ENCODE peak calls at places on chromosomes 2 and 18, in seven cellular contexts. One of them, this sample, is unnamed.

GRCh38 chr2:231188506-231189170 is 9.8 kb upstream of the ARMC9 start:
- DNase-seq in prostate gland: no peak
- DNase-seq in Calu3: no peak
- DNase-seq in AG04450: no peak
- DNase-seq in RWPE1: no peak
- DNase-seq in HCT116: no peak
- DNase-seq in left lung: no peak
- DNase-seq in this sample: no peak

GRCh38 chr2:75564713-75565369 is 4.1 kb upstream of the EVA1A start:
- DNase-seq in prostate gland: no peak
- DNase-seq in Calu3: no peak
- DNase-seq in AG04450: no peak
- DNase-seq in RWPE1: no peak
- DNase-seq in HCT116: no peak
- DNase-seq in left lung: no peak
- DNase-seq in this sample: no peak

GRCh38 chr18:26434887-26435286 is 113.5 kb downstream of the KCTD1 start:
- DNase-seq in prostate gland: no peak
- DNase-seq in Calu3: no peak
- DNase-seq in AG04450: no peak
- DNase-seq in RWPE1: no peak
- DNase-seq in HCT116: no peak
- DNase-seq in left lung: no peak
- DNase-seq in this sample: no peak

GRCh38 chr18:79884963-79885728 is 66.3 kb downstream of the SLC66A2 start:
- DNase-seq in prostate gland: no peak
- DNase-seq in Calu3: no peak
- DNase-seq in AG04450: no peak
- DNase-seq in RWPE1: no peak
- DNase-seq in HCT116: no peak
- DNase-seq in left lung: peak
- DNase-seq in this sample: no peak

GRCh38 chr2:133377021-133377481 is 191.2 kb downstream of the NCKAP5 start:
- DNase-seq in prostate gland: no peak
- DNase-seq in Calu3: no peak
- DNase-seq in AG04450: no peak
- DNase-seq in RWPE1: no peak
- DNase-seq in HCT116: no peak
- DNase-seq in left lung: no peak
- DNase-seq in this sample: no peak

GRCh38 chr2:11889854-11890253 is 143.4 kb downstream of the LPIN1 start:
- DNase-seq in prostate gland: no peak
- DNase-seq in Calu3: no peak
- DNase-seq in AG04450: no peak
- DNase-seq in RWPE1: no peak
- DNase-seq in HCT116: no peak
- DNase-seq in left lung: no peak
- DNase-seq in this sample: no peak

GRCh38 chr2:64260817-64261216 is 116.6 kb upstream of the PELI1 start:
- DNase-seq in prostate gland: peak
- DNase-seq in Calu3: no peak
- DNase-seq in AG04450: no peak
- DNase-seq in RWPE1: no peak
- DNase-seq in HCT116: no peak
- DNase-seq in left lung: peak
- DNase-seq in this sample: no peak

GRCh38 chr2:49248506-49248905 is 94.2 kb upstream of the FSHR start:
- DNase-seq in prostate gland: no peak
- DNase-seq in Calu3: no peak
- DNase-seq in AG04450: peak
- DNase-seq in RWPE1: peak
- DNase-seq in HCT116: no peak
- DNase-seq in left lung: no peak
- DNase-seq in this sample: no peak

GRCh38 chr2:207491954-207492353 is 37.8 kb upstream of the CREB1 start:
- DNase-seq in prostate gland: no peak
- DNase-seq in Calu3: no peak
- DNase-seq in AG04450: no peak
- DNase-seq in RWPE1: no peak
- DNase-seq in HCT116: no peak
- DNase-seq in left lung: no peak
- DNase-seq in this sample: no peak

GRCh38 chr18:63540131-63540530 is 2.0 kb upstream of the SERPINB12 start:
- DNase-seq in prostate gland: no peak
- DNase-seq in Calu3: no peak
- DNase-seq in AG04450: no peak
- DNase-seq in RWPE1: no peak
- DNase-seq in HCT116: no peak
- DNase-seq in left lung: no peak
- DNase-seq in this sample: no peak

GRCh38 chr2:46793423-46794416 is 121.9 kb downstream of the MCFD2 start:
- DNase-seq in prostate gland: no peak
- DNase-seq in Calu3: peak
- DNase-seq in AG04450: no peak
- DNase-seq in RWPE1: no peak
- DNase-seq in HCT116: no peak
- DNase-seq in left lung: no peak
- DNase-seq in this sample: no peak

GRCh38 chr2:109238580-109238979 is 109.6 kb downstream of the SH3RF3 start:
- DNase-seq in prostate gland: no peak
- DNase-seq in Calu3: no peak
- DNase-seq in AG04450: peak
- DNase-seq in RWPE1: peak
- DNase-seq in HCT116: no peak
- DNase-seq in left lung: peak
- DNase-seq in this sample: no peak

GRCh38 chr2:65075605-65076344 is 19.6 kb downstream of the CEP68 start:
- DNase-seq in prostate gland: no peak
- DNase-seq in Calu3: no peak
- DNase-seq in AG04450: no peak
- DNase-seq in RWPE1: no peak
- DNase-seq in HCT116: no peak
- DNase-seq in left lung: no peak
- DNase-seq in this sample: no peak

GRCh38 chr2:120434909-120435308 is 89.0 kb downstream of the INHBB start:
- DNase-seq in prostate gland: no peak
- DNase-seq in Calu3: no peak
- DNase-seq in AG04450: no peak
- DNase-seq in RWPE1: no peak
- DNase-seq in HCT116: no peak
- DNase-seq in left lung: peak
- DNase-seq in this sample: peak

GRCh38 chr2:19574788-19575260 is 216.4 kb upstream of the OSR1 start:
- DNase-seq in prostate gland: no peak
- DNase-seq in Calu3: no peak
- DNase-seq in AG04450: peak
- DNase-seq in RWPE1: no peak
- DNase-seq in HCT116: no peak
- DNase-seq in left lung: no peak
- DNase-seq in this sample: no peak

GRCh38 chr2:16566701-16567100 is 98.9 kb downstream of the CYRIA start:
- DNase-seq in prostate gland: no peak
- DNase-seq in Calu3: no peak
- DNase-seq in AG04450: no peak
- DNase-seq in RWPE1: no peak
- DNase-seq in HCT116: no peak
- DNase-seq in left lung: no peak
- DNase-seq in this sample: no peak

GRCh38 chr2:233892793-233893192 is 24.4 kb upstream of the TRPM8 start:
- DNase-seq in prostate gland: no peak
- DNase-seq in Calu3: peak
- DNase-seq in AG04450: no peak
- DNase-seq in RWPE1: no peak
- DNase-seq in HCT116: no peak
- DNase-seq in left lung: no peak
- DNase-seq in this sample: no peak

GRCh38 chr2:219418155-219418569 is at the start of gene DES:
- DNase-seq in prostate gland: no peak
- DNase-seq in Calu3: no peak
- DNase-seq in AG04450: no peak
- DNase-seq in RWPE1: no peak
- DNase-seq in HCT116: no peak
- DNase-seq in left lung: no peak
- DNase-seq in this sample: no peak

GRCh38 chr2:181615086-181615635 is 41.7 kb downstream of the CERKL start:
- DNase-seq in prostate gland: no peak
- DNase-seq in Calu3: no peak
- DNase-seq in AG04450: no peak
- DNase-seq in RWPE1: no peak
- DNase-seq in HCT116: no peak
- DNase-seq in left lung: no peak
- DNase-seq in this sample: no peak

GRCh38 chr2:42618972-42619371 is 50.5 kb downstream of the MTA3 start:
- DNase-seq in prostate gland: no peak
- DNase-seq in Calu3: no peak
- DNase-seq in AG04450: no peak
- DNase-seq in RWPE1: peak
- DNase-seq in HCT116: no peak
- DNase-seq in left lung: no peak
- DNase-seq in this sample: no peak

GRCh38 chr2:151792589-151792988 is 35.6 kb downstream of the ARL5A start:
- DNase-seq in prostate gland: no peak
- DNase-seq in Calu3: no peak
- DNase-seq in AG04450: no peak
- DNase-seq in RWPE1: no peak
- DNase-seq in HCT116: no peak
- DNase-seq in left lung: no peak
- DNase-seq in this sample: no peak

GRCh38 chr2:48189552-48190228 is 283.4 kb upstream of the FBXO11 start:
- DNase-seq in prostate gland: no peak
- DNase-seq in Calu3: no peak
- DNase-seq in AG04450: no peak
- DNase-seq in RWPE1: no peak
- DNase-seq in HCT116: no peak
- DNase-seq in left lung: no peak
- DNase-seq in this sample: no peak

GRCh38 chr2:168961450-168962229 is 60.5 kb downstream of the G6PC2 start:
- DNase-seq in prostate gland: peak
- DNase-seq in Calu3: peak
- DNase-seq in AG04450: peak
- DNase-seq in RWPE1: peak
- DNase-seq in HCT116: peak
- DNase-seq in left lung: no peak
- DNase-seq in this sample: no peak

GRCh38 chr2:47225061-47225783 is 70.1 kb upstream of the STPG4 start:
- DNase-seq in prostate gland: no peak
- DNase-seq in Calu3: peak
- DNase-seq in AG04450: peak
- DNase-seq in RWPE1: peak
- DNase-seq in HCT116: peak
- DNase-seq in left lung: no peak
- DNase-seq in this sample: no peak

GRCh38 chr2:232816656-232817055 is 40.3 kb upstream of the KCNJ13 start:
- DNase-seq in prostate gland: no peak
- DNase-seq in Calu3: no peak
- DNase-seq in AG04450: no peak
- DNase-seq in RWPE1: no peak
- DNase-seq in HCT116: no peak
- DNase-seq in left lung: no peak
- DNase-seq in this sample: no peak

GRCh38 chr2:126777620-126777978 is 121.1 kb upstream of the TEX51 start:
- DNase-seq in prostate gland: no peak
- DNase-seq in Calu3: no peak
- DNase-seq in AG04450: no peak
- DNase-seq in RWPE1: no peak
- DNase-seq in HCT116: no peak
- DNase-seq in left lung: no peak
- DNase-seq in this sample: no peak
- TF ChIP-seq CTCF in prostate gland: no peak
- TF ChIP-seq CTCF in Calu3: no peak
- TF ChIP-seq CTCF in AG04450: no peak
- TF ChIP-seq CTCF in RWPE1: peak
- TF ChIP-seq CTCF in HCT116: no peak
- TF ChIP-seq CTCF in left lung: no peak
- TF ChIP-seq CTCF in this sample: no peak

DNA sequence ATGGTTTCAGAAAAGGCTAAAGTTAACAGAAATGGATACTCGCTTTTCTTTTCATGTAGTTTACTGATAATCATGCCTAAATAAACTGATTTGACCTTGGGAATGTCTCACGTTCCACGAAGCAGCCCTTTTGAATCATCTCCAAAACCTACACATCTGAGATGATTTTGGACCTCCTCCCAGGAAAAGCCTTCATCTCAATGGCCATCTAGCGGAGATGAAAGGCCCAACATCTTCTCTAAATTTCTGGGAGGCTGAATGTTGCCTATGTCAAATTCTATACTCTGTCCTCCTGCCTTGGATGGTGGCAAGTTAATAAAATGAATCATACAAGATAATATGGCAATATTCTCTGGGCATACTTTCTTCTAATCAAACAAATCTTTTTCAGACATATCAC is 448.5 kb downstream of the ZEB2 start:
- DNase-seq in prostate gland: no peak
- DNase-seq in Calu3: no peak
- DNase-seq in AG04450: peak
- DNase-seq in RWPE1: no peak
- DNase-seq in HCT116: no peak
- DNase-seq in left lung: no peak
- DNase-seq in this sample: no peak
- TF ChIP-seq CTCF in prostate gland: no peak
- TF ChIP-seq CTCF in Calu3: no peak
- TF ChIP-seq CTCF in AG04450: peak
- TF ChIP-seq CTCF in RWPE1: no peak
- TF ChIP-seq CTCF in HCT116: no peak
- TF ChIP-seq CTCF in left lung: no peak
- TF ChIP-seq CTCF in this sample: no peak

GRCh38 chr2:134765987-134766386 is 47.2 kb upstream of the TMEM163 start:
- DNase-seq in prostate gland: no peak
- DNase-seq in Calu3: no peak
- DNase-seq in AG04450: no peak
- DNase-seq in RWPE1: no peak
- DNase-seq in HCT116: no peak
- DNase-seq in left lung: no peak
- DNase-seq in this sample: no peak
- TF ChIP-seq CTCF in prostate gland: no peak
- TF ChIP-seq CTCF in Calu3: no peak
- TF ChIP-seq CTCF in AG04450: no peak
- TF ChIP-seq CTCF in RWPE1: no peak
- TF ChIP-seq CTCF in HCT116: peak
- TF ChIP-seq CTCF in left lung: no peak
- TF ChIP-seq CTCF in this sample: no peak

DNA sequence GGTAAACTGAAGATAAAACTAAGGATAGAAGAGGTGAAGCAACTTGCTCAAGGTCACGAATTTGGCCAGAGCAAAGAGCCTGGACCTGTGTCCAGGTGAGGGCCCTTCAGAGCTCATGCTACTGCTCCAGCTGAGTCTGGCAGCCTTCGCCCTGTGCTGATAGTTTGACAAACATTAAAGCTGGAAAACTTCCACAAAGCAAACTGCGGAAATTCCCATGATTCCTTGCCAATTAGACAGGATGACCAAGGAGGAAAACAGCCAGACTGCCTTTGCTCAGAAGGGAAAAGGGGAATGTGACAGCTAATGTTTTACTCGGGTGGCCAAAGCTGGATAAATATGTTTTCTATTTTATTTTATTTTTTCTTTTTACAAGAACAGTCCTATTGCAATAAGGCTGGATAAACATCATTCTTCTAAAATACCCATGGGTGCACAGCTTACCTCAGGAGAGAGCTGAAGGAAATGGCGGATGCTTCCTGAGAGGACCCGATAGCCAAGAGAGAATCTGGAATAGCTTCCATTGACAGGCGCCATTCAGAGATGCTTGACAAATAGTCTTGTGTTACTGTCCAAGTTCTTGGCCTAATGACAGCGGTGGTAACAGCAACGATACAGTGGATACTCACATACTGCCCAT is 5.3 kb upstream of the CTAGE1 start:
- DNase-seq in prostate gland: peak
- DNase-seq in Calu3: no peak
- DNase-seq in AG04450: peak
- DNase-seq in RWPE1: no peak
- DNase-seq in HCT116: no peak
- DNase-seq in left lung: no peak
- DNase-seq in this sample: no peak
- TF ChIP-seq CTCF in prostate gland: no peak
- TF ChIP-seq CTCF in Calu3: no peak
- TF ChIP-seq CTCF in AG04450: no peak
- TF ChIP-seq CTCF in RWPE1: no peak
- TF ChIP-seq CTCF in HCT116: no peak
- TF ChIP-seq CTCF in left lung: no peak
- TF ChIP-seq CTCF in this sample: no peak